ENCODE peak calls at places on chromosomes 7 and 10, in four cellular contexts. X is mesendoderm; A is CD8-positive, alpha-beta T cell; Q is PC-9. M is an unnamed sample.

GRCh38 chr10:45379303-45379726 is 5.3 kb downstream of the ALOX5 start:
- DNase-seq in X (no peak), A (no peak), Q (no peak), M (no peak)

GRCh38 chr7:47489624-47490023 is 92.3 kb downstream of the TNS3 start:
- DNase-seq in X (no peak), A (no peak), Q (no peak), M (no peak)

GRCh38 chr10:48518926-48519730 is 85.7 kb downstream of the ARHGAP22 start:
- DNase-seq in X (no peak), A (no peak), Q (no peak), M (peak; percentile 25)

GRCh38 chr7:121099572-121099971 is 111.1 kb downstream of the CPED1 start:
- DNase-seq in X (peak; percentile 52), A (no peak), Q (no peak), M (no peak)

GRCh38 chr7:78333530-78333929 is 535.0 kb downstream of the PHTF2 start:
- DNase-seq in X (no peak), A (no peak), Q (no peak), M (no peak)

GRCh38 chr7:106425017-106425719 is 140.4 kb upstream of the NAMPT start:
- DNase-seq in X (no peak), A (no peak), Q (peak; percentile 57), M (peak; percentile 30)

GRCh38 chr10:71431216-71431944 is 34.7 kb downstream of the CDH23 start:
- DNase-seq in X (no peak), A (no peak), Q (no peak), M (no peak)

GRCh38 chr10:117790621-117791020 is 248.1 kb downstream of the EMX2 start:
- DNase-seq in X (no peak), A (no peak), Q (no peak), M (peak; percentile 50)

GRCh38 chr10:71459513-71459912 is 62.8 kb downstream of the CDH23 start:
- DNase-seq in X (no peak), A (no peak), Q (no peak), M (no peak)

GRCh38 chr7:132933076-132933466 is 148.8 kb downstream of the CHCHD3 start:
- DNase-seq in X (no peak), A (no peak), Q (no peak), M (no peak)

GRCh38 chr10:31896972-31897384 is 31.7 kb downstream of the ARHGAP12 start:
- DNase-seq in X (peak; percentile 62), A (no peak), Q (no peak), M (no peak)

GRCh38 chr10:91613411-91614253 is 19.2 kb downstream of the PPP1R3C start:
- DNase-seq in X (no peak), A (no peak), Q (peak; percentile 40), M (no peak)

GRCh38 chr10:119263966-119264621 is 56.7 kb downstream of the GRK5 start:
- DNase-seq in X (no peak), A (no peak), Q (no peak), M (no peak)

GRCh38 chr7:135723411-135723810 is 4.6 kb downstream of the SLC13A4 start:
- DNase-seq in X (no peak), A (no peak), Q (no peak), M (no peak)

GRCh38 chr7:104958278-104958903 is 55.6 kb upstream of the KMT2E start:
- DNase-seq in X (no peak), A (no peak), Q (no peak), M (no peak)

GRCh38 chr7:66921396-66921917 is 432 bp downstream of the TMEM248 start:
- DNase-seq in X (no peak), A (peak; percentile 6), Q (no peak), M (no peak)

GRCh38 chr10:108791030-108791429 is 1132.3 kb downstream of the XPNPEP1 start:
- DNase-seq in X (no peak), A (no peak), Q (no peak), M (no peak)

GRCh38 chr7:155551785-155552611 is 5.6 kb upstream of the CNPY1 start:
- DNase-seq in X (no peak), A (no peak), Q (no peak), M (no peak)

GRCh38 chr10:116151076-116151475 is 121.9 kb downstream of the GFRA1 start:
- DNase-seq in X (no peak), A (no peak), Q (no peak), M (no peak)

GRCh38 chr7:141362580-141363435 is 188.4 kb upstream of the AGK start:
- DNase-seq in X (peak; percentile 86), A (no peak), Q (peak; percentile 6), M (no peak)

GRCh38 chr10:117471344-117471874 is 71.1 kb upstream of the EMX2 start:
- DNase-seq in X (no peak), A (no peak), Q (no peak), M (no peak)

GRCh38 chr10:5813091-5813340 is 218 bp downstream of the GDI2 start:
- DNase-seq in X (no peak), A (no peak), Q (no peak), M (no peak)

GRCh38 chr10:5809541-5810154 is 3.6 kb downstream of the GDI2 start:
- DNase-seq in X (no peak), A (no peak), Q (no peak), M (no peak)

GRCh38 chr10:5812283-5813090 is 747 bp downstream of the GDI2 start:
- DNase-seq in X (peak; percentile 60), A (peak; percentile 27), Q (peak; percentile 35), M (peak; percentile 73)

GRCh38 chr10:5811387-5811821 is 1.8 kb downstream of the GDI2 start:
- DNase-seq in X (peak; percentile 66), A (no peak), Q (no peak), M (no peak)

DNA sequence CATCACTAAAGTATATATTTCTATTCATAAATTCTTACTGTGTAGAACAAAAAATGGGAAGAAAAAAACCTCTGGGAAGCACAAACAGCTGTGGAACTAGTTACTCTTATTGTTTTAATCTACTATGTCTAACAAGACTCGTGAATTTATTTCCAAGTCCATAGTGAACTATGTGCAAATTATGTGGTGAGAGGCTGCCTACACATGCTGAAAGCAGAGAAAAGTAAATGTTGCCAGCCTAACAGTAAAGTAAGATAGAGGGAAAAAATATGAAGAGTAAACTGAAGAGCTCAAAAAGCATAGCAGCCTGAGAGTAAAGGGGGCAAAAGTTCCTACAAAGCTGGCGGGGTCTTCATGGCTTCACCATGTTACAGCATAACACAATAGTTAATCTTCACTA is 3.0 kb downstream of the GDI2 start:
- DNase-seq in X (no peak), A (no peak), Q (no peak), M (no peak)
- H3K4me1 ChIP-seq in X (no peaks in the 10 kb centered on the region), A (peaks cover 64% of the 10 kb centered on the region), Q (peaks cover 25% of the 10 kb centered on the region), M (peaks cover 36% of the 10 kb centered on the region)

GRCh38 chr10:86751477-86751876 is 4.9 kb upstream of the BMPR1A start:
- DNase-seq in X (no peak), A (no peak), Q (no peak), M (no peak)

GRCh38 chr10:86755454-86755739 is 1.0 kb upstream of the BMPR1A start:
- DNase-seq in X (no peak), A (no peak), Q (no peak), M (no peak)

GRCh38 chr10:86752311-86752710 is 4.1 kb upstream of the BMPR1A start:
- DNase-seq in X (peak; percentile 42), A (no peak), Q (no peak), M (peak; percentile 56)

GRCh38 chr10:86753638-86754434 is 2.6 kb upstream of the BMPR1A start:
- DNase-seq in X (no peak), A (no peak), Q (no peak), M (no peak)

GRCh38 chr10:86753056-86753455 is 3.4 kb upstream of the BMPR1A start:
- DNase-seq in X (no peak), A (no peak), Q (no peak), M (no peak)
- H3K4me1 ChIP-seq in X (peaks cover 4% of the 10 kb centered on the region), A (peaks cover 15% of the 10 kb centered on the region), Q (peaks cover 10% of the 10 kb centered on the region), M (peaks cover 12% of the 10 kb centered on the region)

GRCh38 chr10:34768972-34769330 is 46.1 kb downstream of the PARD3 start:
- DNase-seq in X (peak; percentile 40), A (no peak), Q (no peak), M (no peak)

GRCh38 chr10:34766811-34767516 is 48.1 kb downstream of the PARD3 start:
- DNase-seq in X (peak; percentile 61), A (no peak), Q (no peak), M (no peak)

GRCh38 chr10:34764347-34764991 is 50.6 kb downstream of the PARD3 start:
- DNase-seq in X (no peak), A (no peak), Q (no peak), M (no peak)

GRCh38 chr10:34768261-34768971 is 46.7 kb downstream of the PARD3 start:
- DNase-seq in X (peak; percentile 89), A (no peak), Q (peak; percentile 64), M (no peak)

DNA sequence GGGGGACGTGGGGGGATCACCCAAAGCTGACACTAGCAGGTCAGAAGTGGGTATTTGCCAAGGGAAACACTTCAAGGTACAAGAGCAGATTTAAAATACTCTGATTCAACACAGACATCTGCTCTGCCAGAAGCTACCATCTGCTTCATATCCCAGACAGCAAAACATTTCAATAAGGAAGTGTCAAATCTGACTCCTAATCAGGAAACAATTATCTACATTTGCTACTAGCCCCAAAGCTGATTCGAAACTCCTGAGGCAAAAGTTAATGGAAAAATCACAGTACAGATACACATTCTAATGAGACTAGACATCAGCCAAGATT is 48.9 kb downstream of the PARD3 start:
- DNase-seq in X (peak; percentile 24), A (no peak), Q (no peak), M (no peak)
- H3K4me1 ChIP-seq in X (peaks cover 42% of the 10 kb centered on the region), A (no peaks in the 10 kb centered on the region), Q (no peaks in the 10 kb centered on the region), M (peaks cover 35% of the 10 kb centered on the region)

GRCh38 chr10:84306751-84307384 is 21.5 kb upstream of the CCSER2 start:
- DNase-seq in X (no peak), A (no peak), Q (no peak), M (no peak)
- H3K4me1 ChIP-seq in X (peaks cover 9% of the 10 kb centered on the region), A (peaks cover 12% of the 10 kb centered on the region), Q (peaks cover 10% of the 10 kb centered on the region), M (no peaks in the 10 kb centered on the region)